ENCODE peak calls at places on chromosome 12, in six cellular contexts. K is H9, H is IMR-90, U is neuronal stem cell, A is H1, Y is trophoblast cell. I is an unnamed sample.
A peak's percentile ranks its signal among the peaks of the same experiment; 100 is the strongest.

GRCh38 chr12:122491991-122492390 is 8.7 kb downstream of the ZCCHC8 start:
- DNase-seq in K (no peak), H (peak; percentile 70), U (no peak), A (no peak), Y (no peak), I (no peak)

GRCh38 chr12:95169368-95169767 is 47.9 kb downstream of the FGD6 start:
- DNase-seq in K (no peak), H (peak; percentile 92), U (no peak), A (no peak), Y (peak; percentile 36), I (peak; percentile 85)

GRCh38 chr12:106089935-106090334 is 48.8 kb downstream of the NUAK1 start:
- DNase-seq in K (no peak), H (no peak), U (no peak), A (no peak), Y (no peak), I (no peak)

GRCh38 chr12:59191372-59191771 is 271.1 kb upstream of the LRIG3 start:
- DNase-seq in K (no peak), H (no peak), U (no peak), A (no peak), Y (no peak), I (no peak)

GRCh38 chr12:15856097-15856982 is 25.8 kb upstream of the STRAP start:
- DNase-seq in K (no peak), H (peak; percentile 76), U (peak; percentile 56), A (peak; percentile 58), Y (peak; percentile 88), I (peak; percentile 78)

GRCh38 chr12:71216725-71217579 is 59.2 kb upstream of the TSPAN8 start:
- DNase-seq in K (peak; percentile 47), H (peak; percentile 0), U (peak; percentile 5), A (no peak), Y (peak; percentile 69), I (peak; percentile 8)

GRCh38 chr12:108686753-108687152 is 44.6 kb downstream of the CORO1C start:
- DNase-seq in K (no peak), H (no peak), U (no peak), A (no peak), Y (no peak), I (no peak)

GRCh38 chr12:93243689-93244513 is 133.8 kb upstream of the NUDT4 start:
- DNase-seq in K (no peak), H (peak; percentile 78), U (no peak), A (no peak), Y (peak; percentile 87), I (peak; percentile 92)

GRCh38 chr12:113276306-113276705 is 55.0 kb downstream of the TPCN1 start:
- DNase-seq in K (no peak), H (peak; percentile 13), U (peak; percentile 29), A (no peak), Y (no peak), I (peak; percentile 44)

GRCh38 chr12:121443193-121443829 is 43.4 kb downstream of the RNF34 start:
- DNase-seq in K (peak; percentile 94), H (peak; percentile 70), U (peak; percentile 67), A (peak; percentile 96), Y (peak; percentile 91), I (peak; percentile 79)

GRCh38 chr12:96210376-96211055 is 16.3 kb downstream of the ELK3 start:
- DNase-seq in K (no peak), H (no peak), U (no peak), A (no peak), Y (no peak), I (no peak)

GRCh38 chr12:106071686-106072085 is 67.1 kb downstream of the NUAK1 start:
- DNase-seq in K (no peak), H (peak; percentile 56), U (no peak), A (no peak), Y (no peak), I (no peak)

GRCh38 chr12:62291888-62292760 is 31.9 kb downstream of the USP15 start:
- DNase-seq in K (no peak), H (peak; percentile 43), U (no peak), A (no peak), Y (no peak), I (peak; percentile 23)

GRCh38 chr12:14185441-14186192 is 179.9 kb upstream of the ATF7IP start:
- DNase-seq in K (peak; percentile 67), H (peak; percentile 38), U (peak; percentile 57), A (peak; percentile 60), Y (peak; percentile 82), I (peak; percentile 36)

GRCh38 chr12:78534311-78534710 is 330.3 kb upstream of the SYT1 start:
- DNase-seq in K (no peak), H (no peak), U (no peak), A (no peak), Y (no peak), I (no peak)

GRCh38 chr12:14578646-14579045 is 11.0 kb upstream of the PLBD1 start:
- DNase-seq in K (no peak), H (no peak), U (no peak), A (no peak), Y (no peak), I (no peak)

GRCh38 chr12:32618115-32618514 is 61.0 kb upstream of the DNM1L start:
- DNase-seq in K (no peak), H (no peak), U (no peak), A (no peak), Y (no peak), I (no peak)

GRCh38 chr12:86712425-86712843 is 456.2 kb upstream of the MGAT4C start:
- DNase-seq in K (no peak), H (peak; percentile 99), U (no peak), A (no peak), Y (peak; percentile 97), I (peak; percentile 98)

GRCh38 chr12:41795910-41796309 is 348.8 kb downstream of the GXYLT1 start:
- DNase-seq in K (peak; percentile 76), H (no peak), U (no peak), A (peak; percentile 51), Y (no peak), I (no peak)

GRCh38 chr12:85733441-85733840 is 102.8 kb downstream of the RASSF9 start:
- DNase-seq in K (no peak), H (peak; percentile 10), U (no peak), A (no peak), Y (peak; percentile 0), I (peak; percentile 20)

GRCh38 chr12:88945041-88945732 is 364.9 kb upstream of the KITLG start:
- DNase-seq in K (no peak), H (peak; percentile 10), U (no peak), A (no peak), Y (no peak), I (no peak)

GRCh38 chr12:25041006-25041741 is 92.3 kb upstream of the BCAT1 start:
- DNase-seq in K (no peak), H (no peak), U (no peak), A (no peak), Y (no peak), I (no peak)
- H2AFZ ChIP-seq in K (no peak overlapping the region), H (peak overlapping the region; percentile 58), U (no peak overlapping the region), A (no peak overlapping the region), Y (no peak overlapping the region), I (no peak overlapping the region)

GRCh38 chr12:125121095-125121494 is 55.9 kb downstream of the AACS start:
- DNase-seq in K (no peak), H (no peak), U (no peak), A (no peak), Y (peak; percentile 23), I (no peak)

GRCh38 chr12:125125271-125125670 is 60.0 kb downstream of the AACS start:
- DNase-seq in K (no peak), H (no peak), U (no peak), A (no peak), Y (no peak), I (no peak)

GRCh38 chr12:125122668-125123067 is 57.4 kb downstream of the AACS start:
- DNase-seq in K (peak; percentile 79), H (no peak), U (no peak), A (peak; percentile 63), Y (no peak), I (no peak)

GRCh38 chr12:125120566-125120965 is 55.3 kb downstream of the AACS start:
- DNase-seq in K (no peak), H (no peak), U (no peak), A (no peak), Y (no peak), I (no peak)

DNA sequence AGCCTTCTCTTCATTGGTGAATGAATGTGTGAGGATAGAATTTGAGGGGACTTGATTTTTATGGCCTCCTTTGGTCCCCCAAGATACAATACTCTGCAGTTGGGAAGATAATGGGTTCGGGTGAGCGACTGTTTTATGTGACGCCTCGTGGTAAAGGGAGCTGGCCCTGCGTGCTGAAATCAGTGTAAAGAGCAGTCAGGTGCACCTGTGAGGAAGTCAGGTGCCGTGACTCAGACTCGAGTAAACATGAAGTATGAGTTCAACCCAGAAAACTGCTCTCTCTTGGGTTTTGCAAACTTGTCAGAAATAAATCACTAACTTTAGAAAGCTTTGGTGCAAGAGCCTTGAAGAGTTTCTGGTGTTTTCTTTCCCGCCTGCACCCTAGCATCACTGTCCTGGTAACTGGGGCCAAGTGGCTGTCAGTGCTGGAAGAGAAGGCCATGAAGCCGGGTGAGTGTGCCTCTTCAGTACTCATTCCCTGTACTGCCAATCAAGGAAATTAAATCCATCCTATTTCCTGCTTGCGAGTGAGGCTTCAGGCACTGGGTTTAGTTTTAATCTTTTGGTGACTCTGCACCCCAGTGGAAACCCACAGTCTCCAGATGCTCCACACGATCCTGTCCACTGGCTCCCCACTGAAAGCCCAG is 59.2 kb downstream of the AACS start:
- DNase-seq in K (no peak), H (no peak), U (no peak), A (no peak), Y (no peak), I (no peak)
- H3K18ac ChIP-seq in K (no peak overlapping the region), H (no peak overlapping the region), U (no peak overlapping the region), A (no peak overlapping the region), Y (no peak overlapping the region), I (no peak overlapping the region)

GRCh38 chr12:98354520-98354919 is 160.9 kb upstream of the TMPO start:
- DNase-seq in K (no peak), H (no peak), U (no peak), A (no peak), Y (no peak), I (no peak)

GRCh38 chr12:98352835-98353234 is 162.6 kb upstream of the TMPO start:
- DNase-seq in K (no peak), H (no peak), U (no peak), A (no peak), Y (no peak), I (peak; percentile 60)

GRCh38 chr12:98352218-98352811 is 163.1 kb upstream of the TMPO start:
- DNase-seq in K (no peak), H (peak; percentile 91), U (no peak), A (no peak), Y (peak; percentile 46), I (peak; percentile 94)

GRCh38 chr12:98355322-98355721 is 160.1 kb upstream of the TMPO start:
- DNase-seq in K (no peak), H (peak; percentile 54), U (no peak), A (no peak), Y (peak; percentile 66), I (peak; percentile 6)

GRCh38 chr12:98351089-98351488 is 164.3 kb upstream of the TMPO start:
- DNase-seq in K (no peak), H (no peak), U (no peak), A (peak; percentile 10), Y (no peak), I (no peak)
- H2BK120ac ChIP-seq in K (no peak overlapping the region), H (no peak overlapping the region), U (no peak overlapping the region), A (no peak overlapping the region), Y (no peak overlapping the region), I (no peak overlapping the region)

DNA sequence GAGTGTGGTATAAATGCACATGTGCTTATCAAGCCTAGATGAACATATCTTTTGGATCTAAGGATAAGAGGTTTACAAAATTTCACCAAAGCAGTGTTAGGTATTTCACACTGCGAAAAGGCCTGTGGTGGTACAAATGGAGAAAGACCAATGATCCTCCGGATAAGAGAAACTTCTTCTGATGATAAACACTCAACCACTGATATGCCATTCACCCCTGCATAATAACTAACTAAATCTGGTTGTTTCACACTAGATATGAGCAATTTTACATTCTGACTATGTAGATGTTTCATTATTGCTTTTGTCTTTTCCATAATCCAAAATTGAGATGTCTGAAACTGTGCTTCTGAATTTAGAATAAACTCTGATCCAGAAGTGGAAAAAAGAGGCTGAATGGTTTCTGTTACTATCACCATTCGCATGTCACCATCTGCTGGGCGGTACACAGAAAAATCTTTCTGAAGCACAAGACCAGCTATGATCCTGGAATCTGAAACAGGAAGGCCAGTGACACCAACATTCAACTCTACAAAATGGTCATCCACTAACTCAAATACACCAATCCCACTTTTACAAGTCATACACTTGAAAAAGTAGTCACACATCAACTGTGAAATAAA is 1.3 kb downstream of the BBS10 start:
- DNase-seq in K (no peak), H (peak; percentile 79), U (no peak), A (no peak), Y (peak; percentile 22), I (peak; percentile 78)
- H2AFZ ChIP-seq in K (no peak overlapping the region), H (no peak overlapping the region), U (no peak overlapping the region), A (no peak overlapping the region), Y (no peak overlapping the region), I (no peak overlapping the region)